ENCODE peak calls at places on chromosomes 16 and 17, in four cellular contexts. L is PC-9, M is heart left ventricle, X is left ventricle myocardium inferior. O is an unnamed sample.

GRCh38 chr16:50709061-50709695 is 15.8 kb downstream of the NOD2 start:
- DNase-seq in L (no peak), X (no peak), M (no peak), O (no peak)

GRCh38 chr16:80733366-80733901 is 71.0 kb downstream of the CDYL2 start:
- DNase-seq in M (no peak), X (no peak), L (no peak), O (no peak)

GRCh38 chr17:59519132-59519531 is 46.3 kb upstream of the DHX40 start:
- DNase-seq in X (no peak), L (no peak), M (no peak), O (no peak)

GRCh38 chr17:1422907-1423306 is 22.9 kb upstream of the YWHAE start:
- DNase-seq in L (peak), X (no peak), M (no peak), O (no peak)

GRCh38 chr17:50841949-50842354 is 6.6 kb downstream of the WFIKKN2 start:
- DNase-seq in X (peak), M (peak), L (peak), O (peak)

GRCh38 chr17:45976755-45977505 is 22.1 kb upstream of the STH start:
- DNase-seq in M (no peak), L (peak), X (no peak), O (peak)

GRCh38 chr16:46929378-46930332 is 43.8 kb downstream of the DNAJA2 start:
- DNase-seq in L (no peak), X (peak), M (peak), O (no peak)

GRCh38 chr16:1781254-1781653 is 1.1 kb downstream of the SPSB3 start:
- DNase-seq in M (peak), L (no peak), X (no peak), O (no peak)

GRCh38 chr16:9092282-9092962 is 978 bp downstream of the HAPSTR1 start:
- DNase-seq in M (peak), L (no peak), X (peak), O (no peak)

GRCh38 chr17:50516980-50517379 is 8.7 kb downstream of the MYCBPAP start:
- DNase-seq in M (no peak), L (no peak), X (no peak), O (no peak)

GRCh38 chr17:45771473-45771959 is 12.6 kb upstream of the CRHR1 start:
- DNase-seq in X (no peak), M (no peak), L (no peak), O (no peak)

GRCh38 chr17:67042104-67042899 is 2.1 kb upstream of the CACNG1 start:
- DNase-seq in M (no peak), X (no peak), L (no peak), O (no peak)

GRCh38 chr17:57589151-57590034 is 155.7 kb downstream of the CCDC182 start:
- DNase-seq in L (no peak), M (no peak), X (no peak), O (no peak)

GRCh38 chr17:29045734-29046133 is 2.8 kb downstream of the PIPOX start:
- DNase-seq in L (no peak), X (no peak), M (no peak), O (no peak)

GRCh38 chr16:27512061-27512460 is 37.7 kb downstream of the GTF3C1 start:
- DNase-seq in X (no peak), L (no peak), M (no peak), O (no peak)

GRCh38 chr16:67530013-67530939 is 1.6 kb downstream of the RIPOR1 start:
- DNase-seq in M (peak), L (no peak), X (peak), O (no peak)

GRCh38 chr17:29084476-29085148 is 41.7 kb downstream of the PIPOX start:
- DNase-seq in L (no peak), X (no peak), M (no peak), O (no peak)

GRCh38 chr16:57609541-57610401 is 18.7 kb upstream of the ADGRG1 start:
- DNase-seq in X (no peak), M (peak), L (no peak), O (peak)

GRCh38 chr17:3888343-3889171 is 4.3 kb downstream of the CAMKK1 start:
- DNase-seq in L (peak), X (peak), M (peak), O (no peak)

GRCh38 chr17:12472613-12473173 is 193.0 kb upstream of the MYOCD start:
- DNase-seq in M (no peak), L (no peak), X (no peak), O (no peak)

GRCh38 chr16:79088971-79089370 is 511.6 kb downstream of the MAF start:
- DNase-seq in X (no peak), M (no peak), L (no peak), O (no peak)

GRCh38 chr16:88379694-88380040 is 3.1 kb upstream of the ZNF469 start:
- DNase-seq in X (peak), L (no peak), M (peak), O (peak)

GRCh38 chr17:66843606-66844005 is 8.7 kb downstream of the CACNG5 start:
- DNase-seq in M (no peak), X (no peak), L (no peak), O (no peak)

GRCh38 chr16:6722786-6723185 is 609.9 kb upstream of the RBFOX1 start:
- DNase-seq in M (no peak), X (no peak), L (no peak), O (no peak)

DNA sequence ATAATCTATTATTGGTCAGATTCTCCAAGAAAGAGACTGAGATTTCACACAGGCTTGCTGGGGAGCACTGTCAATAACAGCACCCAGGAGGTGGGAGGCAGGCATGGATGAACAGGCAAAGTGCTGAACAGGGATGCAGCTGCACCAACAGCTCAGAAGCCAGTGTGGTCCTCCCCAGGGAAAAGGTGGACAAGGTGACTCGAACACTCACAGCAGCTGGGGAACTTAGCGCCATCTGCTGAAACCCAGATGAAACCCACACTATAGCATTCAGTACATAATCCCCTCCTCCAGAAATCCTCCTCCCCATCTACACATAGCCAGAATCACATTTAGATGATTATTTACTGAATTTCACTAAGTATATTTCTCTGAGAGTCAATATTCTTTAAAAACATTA is 255.2 kb upstream of the WSB1 start:
- DNase-seq in M (no peak), X (no peak), L (no peak), O (no peak)
- TF ChIP-seq CTCF in M (no peak), X (no peak), L (no peak), O (no peak)

GRCh38 chr17:32567511-32567910 is 80.7 kb downstream of the CDK5R1 start:
- DNase-seq in L (no peak), X (no peak), M (no peak), O (no peak)
- TF ChIP-seq CTCF in L (no peak), X (no peak), M (no peak), O (no peak)

GRCh38 chr16:19980866-19981265 is 92.8 kb downstream of the GPR139 start:
- DNase-seq in M (no peak), X (no peak), L (no peak), O (no peak)
- TF ChIP-seq CTCF in M (no peak), X (no peak), L (peak), O (peak)

DNA sequence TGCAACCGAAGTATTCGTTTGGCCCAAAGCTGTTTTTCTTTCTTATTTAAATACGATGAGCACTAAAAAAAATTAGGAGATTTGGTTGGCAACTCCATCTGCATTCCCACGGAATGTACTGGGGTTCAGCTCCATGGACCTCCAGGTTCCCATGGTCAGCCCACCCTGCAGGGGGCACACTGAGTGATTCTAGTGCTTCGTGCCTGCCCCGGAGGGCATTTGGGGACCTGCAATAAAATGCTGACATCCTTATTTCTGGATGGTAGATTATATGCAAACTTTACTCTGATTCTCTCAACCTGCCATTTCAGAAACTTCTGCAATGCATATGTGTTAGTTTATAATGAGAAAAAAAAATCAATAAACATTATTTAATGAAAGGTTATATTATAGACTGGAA is 339.4 kb downstream of the XYLT1 start:
- DNase-seq in X (no peak), M (no peak), L (no peak), O (no peak)
- TF ChIP-seq CTCF in X (no peak), M (peak), L (no peak), O (no peak)

GRCh38 chr17:82299452-82299851 is 18.0 kb downstream of the CD7 start:
- DNase-seq in L (no peak), X (no peak), M (no peak), O (no peak)

GRCh38 chr17:82297280-82297803 is 20.1 kb downstream of the CD7 start:
- DNase-seq in M (peak), X (peak), L (peak), O (no peak)

GRCh38 chr17:82298538-82299421 is 18.6 kb downstream of the CD7 start:
- DNase-seq in X (no peak), M (no peak), L (no peak), O (no peak)

GRCh38 chr17:82296511-82297279 is 20.7 kb downstream of the CD7 start:
- DNase-seq in X (no peak), L (no peak), M (no peak), O (no peak)

GRCh38 chr17:82297804-82298537 is 19.4 kb downstream of the CD7 start:
- DNase-seq in X (peak), L (peak), M (peak), O (peak)
- TF ChIP-seq CTCF in X (no peak), L (no peak), M (no peak), O (no peak)

GRCh38 chr17:47732399-47733046 is 513 bp upstream of the TBX21 start:
- DNase-seq in L (no peak), M (no peak), X (no peak), O (no peak)

GRCh38 chr17:47733414-47734288 is 615 bp downstream of the TBX21 start:
- DNase-seq in L (no peak), M (no peak), X (no peak), O (peak)

GRCh38 chr17:47731396-47731795 is 1.6 kb upstream of the TBX21 start:
- DNase-seq in M (no peak), X (no peak), L (no peak), O (peak)

GRCh38 chr17:47735139-47735464 is 2.1 kb downstream of the TBX21 start:
- DNase-seq in M (no peak), L (no peak), X (no peak), O (no peak)

DNA sequence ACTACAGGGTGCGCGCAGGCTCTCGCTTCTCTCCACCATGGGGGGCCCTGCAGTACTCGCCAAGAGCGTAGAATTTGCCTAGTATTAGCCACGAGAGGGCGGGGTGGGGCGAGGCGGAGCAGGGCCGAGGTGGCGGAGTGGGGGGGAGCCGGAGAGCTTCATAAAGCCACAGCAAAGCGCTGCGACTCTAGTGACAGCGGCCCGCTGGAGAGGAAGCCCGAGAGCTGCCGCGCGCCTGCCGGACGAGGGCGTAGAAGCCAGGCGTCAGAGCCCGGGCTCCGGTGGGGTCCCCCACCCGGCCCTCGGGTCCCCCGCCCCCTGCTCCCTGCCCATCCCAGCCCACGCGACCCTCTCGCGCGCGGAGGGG is at the start of gene TBX21:
- DNase-seq in X (peak), M (peak), L (peak), O (peak)
- TF ChIP-seq CTCF in X (peak), M (no peak), L (peak), O (peak)

GRCh38 chr17:36949461-36949927 is 740 bp downstream of the AATF start:
- DNase-seq in L (no peak), M (no peak), X (no peak), O (no peak)
- TF ChIP-seq CTCF in L (no peak), M (no peak), X (no peak), O (peak)